ENCODE peak calls at places on chromosomes 6 and 20, in five cellular contexts. E, M, G, N and O are unnamed samples.

GRCh38 chr6:125140808-125141207 is 12.8 kb upstream of the TPD52L1 start:
- DNase-seq in G (no peak), M (peak; percentile 57), N (no peak), E (no peak), O (no peak)

GRCh38 chr20:61683721-61684120 is 382.0 kb downstream of the TAF4 start:
- DNase-seq in E (no peak), M (no peak), G (no peak), N (no peak), O (no peak)

GRCh38 chr6:108074359-108075144 is at the start of gene OSTM1:
- DNase-seq in M (peak; percentile 87), N (peak; percentile 41), E (peak; percentile 95), G (peak; percentile 88), O (peak; percentile 95)

GRCh38 chr6:73395875-73396274 is 1.2 kb downstream of the DDX43 start:
- DNase-seq in M (no peak), E (no peak), N (no peak), G (no peak), O (no peak)

GRCh38 chr6:148709577-148709976 is 37.3 kb upstream of the UST start:
- DNase-seq in E (no peak), G (no peak), N (peak; percentile 6), M (no peak), O (no peak)

GRCh38 chr20:62569615-62570014 is 72.7 kb upstream of the SLCO4A1 start:
- DNase-seq in M (no peak), E (no peak), N (no peak), G (no peak), O (no peak)

GRCh38 chr6:21598662-21599061 is 5.1 kb downstream of the SOX4 start:
- DNase-seq in M (peak; percentile 16), N (no peak), G (no peak), E (no peak), O (no peak)

GRCh38 chr20:3168079-3168828 is 5.1 kb downstream of the LZTS3 start:
- DNase-seq in E (no peak), N (no peak), G (peak; percentile 90), M (no peak), O (no peak)

GRCh38 chr20:37640600-37641561 is 52.9 kb upstream of the CTNNBL1 start:
- DNase-seq in G (no peak), E (no peak), N (no peak), M (no peak), O (no peak)

GRCh38 chr6:117483004-117483644 is 650 bp downstream of the DCBLD1 start:
- DNase-seq in E (peak; percentile 7), M (peak; percentile 50), G (peak; percentile 69), N (no peak), O (no peak)

GRCh38 chr6:154916857-154917256 is 78.3 kb upstream of the TIAM2 start:
- DNase-seq in M (peak; percentile 33), E (no peak), N (no peak), G (no peak), O (no peak)

GRCh38 chr6:40349092-40349491 is 238.1 kb downstream of the LRFN2 start:
- DNase-seq in N (no peak), G (no peak), E (no peak), M (no peak), O (peak; percentile 80)

GRCh38 chr6:16700202-16700997 is 60.9 kb downstream of the ATXN1 start:
- DNase-seq in G (no peak), E (peak; percentile 20), N (no peak), M (peak; percentile 43), O (no peak)

GRCh38 chr20:32387262-32387661 is 29.1 kb downstream of the ASXL1 start:
- DNase-seq in G (peak; percentile 43), E (peak; percentile 77), N (no peak), M (peak; percentile 20), O (no peak)

GRCh38 chr6:157732007-157732406 is 91.0 kb upstream of the SNX9 start:
- DNase-seq in N (no peak), G (no peak), M (no peak), E (no peak), O (no peak)

GRCh38 chr6:110567957-110568696 is 91.7 kb upstream of the SLC22A16 start:
- DNase-seq in N (no peak), E (no peak), M (no peak), G (peak; percentile 25), O (no peak)

GRCh38 chr6:101351173-101351572 is 42.3 kb upstream of the GRIK2 start:
- DNase-seq in G (no peak), E (no peak), M (no peak), N (no peak), O (no peak)

GRCh38 chr6:100099189-100100074 is 105.4 kb upstream of the MCHR2 start:
- DNase-seq in E (no peak), M (peak; percentile 59), N (no peak), G (peak; percentile 14), O (no peak)

GRCh38 chr6:41504526-41505021 is 41.6 kb upstream of the FOXP4 start:
- DNase-seq in G (no peak), E (no peak), M (peak; percentile 57), N (no peak), O (no peak)

GRCh38 chr6:41780623-41781301 is at the start of gene PRICKLE4:
- DNase-seq in N (no peak), E (no peak), M (no peak), G (peak; percentile 60), O (no peak)

GRCh38 chr6:142242269-142242668 is 59.5 kb upstream of the ADGRG6 start:
- DNase-seq in N (no peak), M (peak; percentile 5), G (peak; percentile 25), E (no peak), O (no peak)

GRCh38 chr20:664151-664550 is 11.2 kb upstream of the SRXN1 start:
- DNase-seq in M (no peak), E (no peak), N (no peak), G (no peak), O (no peak)

GRCh38 chr6:56760842-56761241 is 118.2 kb upstream of the DST start:
- DNase-seq in M (no peak), E (no peak), N (no peak), G (no peak), O (no peak)

GRCh38 chr20:3486850-3487249 is 16.0 kb downstream of the ATRN start:
- DNase-seq in E (no peak), N (no peak), G (no peak), M (no peak), O (no peak)

GRCh38 chr6:144417686-144418085 is 132.6 kb downstream of the UTRN start:
- DNase-seq in M (peak; percentile 27), N (no peak), G (no peak), E (no peak), O (no peak)

GRCh38 chr6:12903246-12903645 is 186.7 kb downstream of the PHACTR1 start:
- DNase-seq in M (no peak), E (no peak), G (peak; percentile 92), N (no peak), O (no peak)

GRCh38 chr20:34495928-34496327 is 20.3 kb upstream of the DYNLRB1 start:
- DNase-seq in N (no peak), M (no peak), E (no peak), G (no peak), O (no peak)

GRCh38 chr20:33162753-33163152 is 5.2 kb upstream of the BPIFA2 start:
- DNase-seq in G (no peak), N (no peak), E (no peak), M (no peak), O (no peak)

GRCh38 chr6:110777636-110778035 is 37.6 kb downstream of the CDK19 start:
- DNase-seq in G (no peak), E (no peak), N (no peak), M (no peak), O (no peak)

GRCh38 chr6:99347804-99348203 is 1.7 kb downstream of the FAXC start:
- DNase-seq in M (no peak), G (no peak), E (no peak), N (no peak), O (no peak)

GRCh38 chr6:44249082-44249748 is 2.3 kb downstream of the HSP90AB1 start:
- DNase-seq in G (no peak), N (no peak), E (no peak), M (no peak), O (no peak)
- H3K4me3 ChIP-seq in G (no peak overlapping the region), N (peak overlapping the region; percentile 91), E (peak overlapping the region; percentile 98), M (peak overlapping the region; percentile 100), O (peak overlapping the region; percentile 95)

DNA sequence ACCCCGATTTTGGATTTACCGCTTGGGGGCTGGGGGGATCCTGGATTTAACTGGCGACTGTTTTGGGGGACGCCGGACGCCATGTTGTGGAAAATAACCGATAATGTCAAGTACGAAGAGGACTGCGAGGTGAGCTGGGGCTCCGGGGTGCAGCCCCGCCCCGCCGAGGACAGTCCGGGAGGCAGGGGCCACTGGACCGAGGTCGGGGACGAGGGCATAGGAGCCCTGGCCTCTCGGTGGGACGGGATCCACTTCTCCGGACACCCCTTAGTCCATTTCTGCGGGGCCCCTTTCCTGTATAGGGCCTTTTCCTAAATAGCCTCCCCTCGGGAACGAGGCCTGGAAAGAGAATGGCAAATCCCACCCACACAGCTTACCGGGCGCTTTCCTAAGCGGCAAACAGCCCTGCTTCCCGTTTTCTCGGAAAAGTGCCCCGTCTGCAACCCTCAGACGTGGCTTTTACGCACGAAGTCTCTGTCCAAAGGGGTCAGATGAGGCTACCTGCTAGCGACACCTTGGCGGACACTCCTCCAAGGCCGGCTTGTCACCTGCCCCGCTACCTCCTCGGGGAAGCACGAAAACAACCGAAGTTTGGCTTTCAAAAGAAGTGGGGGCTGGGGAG is 469 bp downstream of the TFAP2C start:
- DNase-seq in M (no peak), E (no peak), N (no peak), G (no peak), O (no peak)
- H3K4me3 ChIP-seq in M (peak overlapping the region; percentile 72), E (no peak overlapping the region), N (no peak overlapping the region), G (peak overlapping the region; percentile 25), O (peak overlapping the region; percentile 70)

GRCh38 chr6:4788482-4788881 is 12.3 kb downstream of the CDYL start:
- DNase-seq in G (no peak), N (no peak), M (no peak), E (no peak), O (no peak)

GRCh38 chr6:4791174-4791573 is 15.0 kb downstream of the CDYL start:
- DNase-seq in G (no peak), E (no peak), N (no peak), M (no peak), O (no peak)

GRCh38 chr6:4786936-4787504 is 10.8 kb downstream of the CDYL start:
- DNase-seq in G (no peak), M (no peak), N (no peak), E (no peak), O (no peak)

GRCh38 chr6:4790158-4790899 is 14.1 kb downstream of the CDYL start:
- DNase-seq in G (no peak), M (no peak), N (no peak), E (no peak), O (no peak)

DNA sequence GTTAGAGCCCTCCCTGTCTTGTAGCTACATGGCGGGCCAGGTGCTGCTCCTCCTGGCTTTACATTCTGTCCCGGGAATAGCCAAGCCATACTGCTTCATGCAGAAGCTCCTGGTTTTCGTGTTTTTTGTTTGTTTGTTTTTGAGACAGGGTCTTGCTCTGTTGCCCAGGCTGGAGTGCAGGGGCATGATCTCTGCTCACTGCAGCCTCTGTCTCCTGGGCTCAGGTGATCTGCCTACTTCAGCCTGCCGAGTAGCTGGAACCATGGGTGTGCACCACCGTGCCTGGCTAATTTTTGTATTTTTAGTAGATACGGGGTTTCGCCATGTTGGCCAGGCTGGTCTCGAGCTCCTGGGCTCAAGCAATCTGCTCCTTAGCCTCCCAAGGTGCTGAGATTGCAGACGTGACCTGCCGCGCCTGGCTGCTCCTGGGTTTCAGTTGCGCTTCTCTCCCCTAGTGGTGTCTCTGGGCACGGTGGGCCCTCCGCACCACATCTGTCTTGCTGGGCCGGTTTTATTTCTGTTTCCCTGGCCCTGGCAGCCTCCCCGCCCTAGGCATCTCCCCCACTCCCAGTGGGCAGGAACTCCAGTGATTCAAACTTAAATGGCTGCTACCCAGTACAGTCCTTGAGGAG is 12.9 kb downstream of the CDYL start:
- DNase-seq in N (no peak), E (no peak), M (no peak), G (no peak), O (no peak)
- H3K4me3 ChIP-seq in N (no peak overlapping the region), E (no peak overlapping the region), M (no peak overlapping the region), G (no peak overlapping the region), O (no peak overlapping the region)

GRCh38 chr6:84773431-84774173 is 9.2 kb upstream of the TBX18 start:
- DNase-seq in N (no peak), M (peak; percentile 52), E (no peak), G (no peak), O (peak; percentile 81)
- H3K4me3 ChIP-seq in N (no peak overlapping the region), M (peak overlapping the region; percentile 45), E (no peak overlapping the region), G (peak overlapping the region; percentile 15), O (peak overlapping the region; percentile 47)